ENCODE peak calls at places on chromosomes 6 and 20, in five cellular contexts. C is hepatocyte; P is stimulated activated CD4-positive, alpha-beta T cell treated with anti-CD3 and anti-CD28 coated beads, Interleukin-12 subunit alpha, Interleukin-12 subunit beta, amount 100 ng/mL, for 4 hours; J is lower lobe of right lung; G is NCI-H1105 treated with DMSO at 0.1 percent for 48 hours. I is an unnamed sample.

GRCh38 chr6:167130008-167130677 is 7.2 kb downstream of the CCR6 start:
- DNase-seq in G (no peak), J (no peak), C (no peak), P (no peak), I (no peak)

GRCh38 chr20:45646898-45647297 is 15.8 kb upstream of the WFDC9 start:
- DNase-seq in P (no peak), C (no peak), G (no peak), J (no peak), I (no peak)

GRCh38 chr20:21808863-21809664 is 103.6 kb downstream of the PAX1 start:
- DNase-seq in G (no peak), P (peak), C (peak), J (peak), I (peak)

GRCh38 chr20:53162251-53162835 is 190.2 kb downstream of the TSHZ2 start:
- DNase-seq in G (no peak), P (no peak), C (peak), J (no peak), I (no peak)

GRCh38 chr6:142326539-142326938 is 24.7 kb downstream of the ADGRG6 start:
- DNase-seq in P (no peak), G (no peak), C (no peak), J (no peak), I (no peak)

GRCh38 chr20:4017051-4017702 is 1.8 kb upstream of the RNF24 start:
- DNase-seq in G (no peak), J (no peak), P (no peak), C (no peak), I (no peak)

GRCh38 chr6:149750136-149750609 is 632 bp downstream of the PCMT1 start:
- DNase-seq in C (peak), P (peak), G (peak), J (peak), I (no peak)

GRCh38 chr20:54058420-54059139 is 11.8 kb downstream of the BCAS1 start:
- DNase-seq in C (no peak), J (no peak), P (no peak), G (no peak), I (no peak)

GRCh38 chr20:62624325-62624690 is 18.0 kb upstream of the SLCO4A1 start:
- DNase-seq in G (no peak), P (no peak), C (peak), J (no peak), I (peak)

GRCh38 chr20:20820780-20821495 is 108.5 kb upstream of the RALGAPA2 start:
- DNase-seq in J (no peak), G (no peak), P (no peak), C (no peak), I (no peak)

GRCh38 chr6:4703367-4703766 is 72.8 kb upstream of the CDYL start:
- DNase-seq in P (no peak), J (no peak), G (no peak), C (no peak), I (no peak)

GRCh38 chr20:44370639-44371218 is 15.2 kb downstream of the HNF4A start:
- DNase-seq in P (no peak), C (peak), G (no peak), J (no peak), I (no peak)

GRCh38 chr20:5133998-5134397 is 7.2 kb downstream of the CDS2 start:
- DNase-seq in C (no peak), G (no peak), J (peak), P (no peak), I (no peak)

GRCh38 chr6:166693880-166694279 is 66.8 kb upstream of the RPS6KA2 start:
- DNase-seq in G (no peak), C (no peak), P (no peak), J (no peak), I (no peak)

I was measured in Right ventricle myocardium inferior.